ENCODE peak calls at places on chromosome 17, in six cellular contexts. One of them, this sample, is unnamed.

GRCh38 chr17:61582593-61582992 is 8.4 kb downstream of the NACA2 start:
- DNase-seq in Peyer's patch: no peak
- DNase-seq in NCI-H1105: no peak
- DNase-seq in fibroblast of lung: no peak
- DNase-seq in HEK293T: no peak
- DNase-seq in AG09309: no peak
- DNase-seq in this sample: no peak

GRCh38 chr17:70184770-70185169 is 15.4 kb downstream of the KCNJ2 start:
- DNase-seq in fibroblast of lung: peak
- DNase-seq in HEK293T: no peak
- DNase-seq in Peyer's patch: no peak
- DNase-seq in AG09309: peak
- DNase-seq in NCI-H1105: no peak
- DNase-seq in this sample: no peak

GRCh38 chr17:83089322-83090156 is 10.1 kb downstream of the METRNL start:
- DNase-seq in HEK293T: no peak
- DNase-seq in NCI-H1105: no peak
- DNase-seq in AG09309: no peak
- DNase-seq in Peyer's patch: peak
- DNase-seq in fibroblast of lung: no peak
- DNase-seq in this sample: no peak

GRCh38 chr17:78796134-78796900 is 14.2 kb upstream of the CYTH1 start:
- DNase-seq in NCI-H1105: no peak
- DNase-seq in HEK293T: no peak
- DNase-seq in AG09309: no peak
- DNase-seq in fibroblast of lung: no peak
- DNase-seq in Peyer's patch: no peak
- DNase-seq in this sample: no peak

GRCh38 chr17:45110676-45111611 is 21.4 kb downstream of the PLCD3 start:
- DNase-seq in AG09309: no peak
- DNase-seq in fibroblast of lung: no peak
- DNase-seq in Peyer's patch: no peak
- DNase-seq in HEK293T: no peak
- DNase-seq in NCI-H1105: no peak
- DNase-seq in this sample: peak

GRCh38 chr17:7132511-7133094 is 18.0 kb upstream of the ASGR2 start:
- DNase-seq in NCI-H1105: no peak
- DNase-seq in fibroblast of lung: no peak
- DNase-seq in AG09309: no peak
- DNase-seq in Peyer's patch: peak
- DNase-seq in HEK293T: no peak
- DNase-seq in this sample: peak

GRCh38 chr17:81294512-81295030 is 536 bp downstream of the SLC38A10 start:
- DNase-seq in Peyer's patch: peak
- DNase-seq in AG09309: no peak
- DNase-seq in fibroblast of lung: no peak
- DNase-seq in NCI-H1105: no peak
- DNase-seq in HEK293T: peak
- DNase-seq in this sample: no peak

GRCh38 chr17:45719335-45720071 is 64.6 kb upstream of the CRHR1 start:
- DNase-seq in HEK293T: peak
- DNase-seq in Peyer's patch: no peak
- DNase-seq in fibroblast of lung: peak
- DNase-seq in NCI-H1105: no peak
- DNase-seq in AG09309: peak
- DNase-seq in this sample: peak

GRCh38 chr17:40110026-40110425 is 9.6 kb upstream of the NR1D1 start:
- DNase-seq in Peyer's patch: no peak
- DNase-seq in HEK293T: no peak
- DNase-seq in fibroblast of lung: no peak
- DNase-seq in AG09309: no peak
- DNase-seq in NCI-H1105: no peak
- DNase-seq in this sample: no peak

GRCh38 chr17:8387914-8388651 is 5.1 kb upstream of the RPL26 start:
- DNase-seq in AG09309: no peak
- DNase-seq in NCI-H1105: no peak
- DNase-seq in Peyer's patch: no peak
- DNase-seq in fibroblast of lung: no peak
- DNase-seq in HEK293T: no peak
- DNase-seq in this sample: no peak

GRCh38 chr17:30472238-30472890 is 4.8 kb upstream of the GOSR1 start:
- DNase-seq in HEK293T: no peak
- DNase-seq in Peyer's patch: no peak
- DNase-seq in NCI-H1105: peak
- DNase-seq in fibroblast of lung: no peak
- DNase-seq in AG09309: no peak
- DNase-seq in this sample: no peak

GRCh38 chr17:77410470-77410869 is 269.7 kb downstream of the SEC14L1 start:
- DNase-seq in NCI-H1105: no peak
- DNase-seq in AG09309: no peak
- DNase-seq in fibroblast of lung: no peak
- DNase-seq in Peyer's patch: no peak
- DNase-seq in HEK293T: no peak
- DNase-seq in this sample: no peak

GRCh38 chr17:38353084-38353604 is 1.5 kb downstream of the SOCS7 start:
- DNase-seq in HEK293T: no peak
- DNase-seq in Peyer's patch: no peak
- DNase-seq in AG09309: no peak
- DNase-seq in fibroblast of lung: peak
- DNase-seq in NCI-H1105: no peak
- DNase-seq in this sample: no peak

GRCh38 chr17:32586666-32587065 is 99.9 kb downstream of the CDK5R1 start:
- DNase-seq in AG09309: no peak
- DNase-seq in Peyer's patch: no peak
- DNase-seq in HEK293T: no peak
- DNase-seq in NCI-H1105: no peak
- DNase-seq in fibroblast of lung: no peak
- DNase-seq in this sample: no peak

GRCh38 chr17:3828151-3828851 is 17.7 kb downstream of the NCBP3 start:
- DNase-seq in AG09309: no peak
- DNase-seq in NCI-H1105: no peak
- DNase-seq in fibroblast of lung: peak
- DNase-seq in HEK293T: no peak
- DNase-seq in Peyer's patch: no peak
- DNase-seq in this sample: no peak

GRCh38 chr17:8105957-8106398 is 12.3 kb downstream of the ALOXE3 start:
- DNase-seq in fibroblast of lung: no peak
- DNase-seq in HEK293T: no peak
- DNase-seq in Peyer's patch: no peak
- DNase-seq in AG09309: no peak
- DNase-seq in NCI-H1105: no peak
- DNase-seq in this sample: no peak

GRCh38 chr17:57970706-57971105 is 15.5 kb upstream of the CUEDC1 start:
- DNase-seq in AG09309: no peak
- DNase-seq in fibroblast of lung: no peak
- DNase-seq in HEK293T: no peak
- DNase-seq in Peyer's patch: no peak
- DNase-seq in NCI-H1105: no peak
- DNase-seq in this sample: no peak

GRCh38 chr17:61201211-61201610 is 198.4 kb upstream of the TBX2 start:
- DNase-seq in HEK293T: no peak
- DNase-seq in fibroblast of lung: peak
- DNase-seq in NCI-H1105: no peak
- DNase-seq in AG09309: peak
- DNase-seq in Peyer's patch: no peak
- DNase-seq in this sample: no peak

GRCh38 chr17:57459286-57459915 is 203.1 kb downstream of the MSI2 start:
- DNase-seq in NCI-H1105: no peak
- DNase-seq in HEK293T: no peak
- DNase-seq in fibroblast of lung: peak
- DNase-seq in Peyer's patch: no peak
- DNase-seq in AG09309: no peak
- DNase-seq in this sample: no peak

This sample was measured in pons.